ENCODE peak calls at places on chromosomes 5 and 9, in five cellular contexts. E, Q, H, D and W are unnamed samples.

GRCh38 chr9:15420796-15421195 is 1.9 kb upstream of the SNAPC3 start:
- DNase-seq in H (no peak), D (no peak), E (no peak), Q (no peak), W (no peak)

GRCh38 chr9:7894231-7894630 is 94.7 kb upstream of the DMAC1 start:
- DNase-seq in Q (no peak), E (no peak), D (no peak), H (no peak), W (no peak)

GRCh38 chr9:36946653-36947052 is 87.4 kb downstream of the PAX5 start:
- DNase-seq in H (no peak), Q (no peak), E (no peak), D (no peak), W (no peak)

GRCh38 chr9:128078504-128079434 is 10.7 kb downstream of the SLC25A25 start:
- DNase-seq in H (no peak), D (no peak), E (no peak), Q (peak; percentile 43), W (no peak)

GRCh38 chr5:102760815-102761214 is 5.7 kb downstream of the PAM start:
- DNase-seq in D (no peak), Q (no peak), E (no peak), H (peak; percentile 37), W (peak; percentile 48)

GRCh38 chr5:39465843-39466242 is 41.1 kb upstream of the DAB2 start:
- DNase-seq in D (no peak), H (no peak), E (no peak), Q (no peak), W (no peak)

GRCh38 chr5:130692766-130693165 is 472.3 kb downstream of the HINT1 start:
- DNase-seq in H (no peak), D (no peak), Q (no peak), E (peak; percentile 86), W (no peak)

GRCh38 chr5:109619024-109619460 is 70.7 kb upstream of the MAN2A1 start:
- DNase-seq in H (no peak), Q (no peak), D (no peak), E (no peak), W (no peak)

GRCh38 chr9:113956901-113957777 is 81.0 kb downstream of the ZNF618 start:
- DNase-seq in Q (no peak), H (no peak), E (no peak), D (no peak), W (no peak)

GRCh38 chr5:80622756-80623155 is 31.7 kb upstream of the MSH3 start:
- DNase-seq in Q (no peak), D (no peak), E (no peak), H (no peak), W (no peak)

GRCh38 chr9:106587021-106587420 is 275.9 kb upstream of the ZNF462 start:
- DNase-seq in D (no peak), H (no peak), Q (no peak), E (no peak), W (no peak)

GRCh38 chr5:982377-983237 is 26.0 kb upstream of the NKD2 start:
- DNase-seq in E (no peak), Q (no peak), H (no peak), D (no peak), W (no peak)

GRCh38 chr5:78504726-78505431 is 143.7 kb downstream of the LHFPL2 start:
- DNase-seq in D (no peak), Q (peak; percentile 92), H (peak; percentile 76), E (peak; percentile 78), W (peak; percentile 81)

GRCh38 chr5:113748403-113748802 is 234.9 kb downstream of the YTHDC2 start:
- DNase-seq in Q (no peak), D (no peak), E (no peak), H (no peak), W (no peak)

GRCh38 chr5:161544350-161544765 is 2.2 kb downstream of the GABRB2 start:
- DNase-seq in Q (no peak), H (peak; percentile 13), E (peak; percentile 46), D (peak; percentile 56), W (no peak)

GRCh38 chr9:93085676-93086075 is 10.3 kb upstream of the CARD19 start:
- DNase-seq in H (no peak), E (no peak), D (no peak), Q (no peak), W (no peak)

GRCh38 chr9:92242115-92242778 is 51.2 kb downstream of the IARS1 start:
- DNase-seq in Q (no peak), D (no peak), H (no peak), E (no peak), W (no peak)

GRCh38 chr9:87594218-87594617 is 96.6 kb downstream of the DAPK1 start:
- DNase-seq in Q (no peak), H (no peak), E (no peak), D (no peak), W (no peak)

GRCh38 chr9:2800385-2801179 is 43.3 kb downstream of the PUM3 start:
- DNase-seq in Q (no peak), E (no peak), D (no peak), H (no peak), W (no peak)

GRCh38 chr9:19137282-19137681 is 10.0 kb upstream of the PLIN2 start:
- DNase-seq in H (no peak), E (no peak), D (no peak), Q (no peak), W (no peak)

GRCh38 chr5:157290156-157290980 is 24.4 kb downstream of the CYFIP2 start:
- DNase-seq in Q (no peak), E (no peak), H (no peak), D (no peak), W (no peak)